ENCODE peak calls at places on chromosomes 11 and 22, in six cellular contexts. One of them, this sample, is unnamed. For H3K4me1 and H3K9me3, the result is how much of the 10 kb centered on the place peaks cover.

GRCh38 chr22:45877036-45877380 is 100.0 kb downstream of the WNT7B start:
- DNase-seq in IMR-90: no peak
- DNase-seq in Peyer's patch: no peak
- DNase-seq in lung: no peak
- DNase-seq in pancreas: no peak
- DNase-seq in Caco-2: no peak
- DNase-seq in this sample: no peak

GRCh38 chr11:14974021-14974698 is 2.0 kb upstream of the CALCA start:
- DNase-seq in IMR-90: no peak
- DNase-seq in Peyer's patch: no peak
- DNase-seq in lung: no peak
- DNase-seq in pancreas: peak
- DNase-seq in Caco-2: no peak
- DNase-seq in this sample: no peak

GRCh38 chr11:86671386-86672006 is 920 bp downstream of the ME3 start:
- DNase-seq in IMR-90: no peak
- DNase-seq in Peyer's patch: peak
- DNase-seq in lung: peak
- DNase-seq in pancreas: peak
- DNase-seq in Caco-2: peak
- DNase-seq in this sample: peak

GRCh38 chr11:46256540-46257001 is 20.9 kb upstream of the CREB3L1 start:
- DNase-seq in IMR-90: no peak
- DNase-seq in Peyer's patch: no peak
- DNase-seq in lung: no peak
- DNase-seq in pancreas: no peak
- DNase-seq in Caco-2: no peak
- DNase-seq in this sample: no peak

GRCh38 chr11:124183045-124183444 is at the start of gene OR10D3:
- DNase-seq in IMR-90: no peak
- DNase-seq in Peyer's patch: no peak
- DNase-seq in lung: no peak
- DNase-seq in pancreas: no peak
- DNase-seq in Caco-2: no peak
- DNase-seq in this sample: no peak

GRCh38 chr11:119421941-119422504 is 949 bp downstream of the THY1 start:
- DNase-seq in IMR-90: peak
- DNase-seq in Peyer's patch: no peak
- DNase-seq in lung: no peak
- DNase-seq in pancreas: no peak
- DNase-seq in Caco-2: no peak
- DNase-seq in this sample: no peak

GRCh38 chr11:113895367-113896155 is 9.0 kb upstream of the HTR3B start:
- DNase-seq in IMR-90: no peak
- DNase-seq in Peyer's patch: peak
- DNase-seq in lung: no peak
- DNase-seq in pancreas: no peak
- DNase-seq in Caco-2: peak
- DNase-seq in this sample: no peak

GRCh38 chr22:28736296-28737155 is 5.1 kb downstream of the CHEK2 start:
- DNase-seq in IMR-90: no peak
- DNase-seq in Peyer's patch: no peak
- DNase-seq in lung: no peak
- DNase-seq in pancreas: no peak
- DNase-seq in Caco-2: no peak
- DNase-seq in this sample: no peak

GRCh38 chr11:68670208-68670992 is 13.9 kb upstream of the GAL start:
- DNase-seq in IMR-90: no peak
- DNase-seq in Peyer's patch: no peak
- DNase-seq in lung: no peak
- DNase-seq in pancreas: peak
- DNase-seq in Caco-2: no peak
- DNase-seq in this sample: no peak

GRCh38 chr22:43118024-43118849 is 7.7 kb downstream of the BIK start:
- DNase-seq in IMR-90: no peak
- DNase-seq in Peyer's patch: no peak
- DNase-seq in lung: no peak
- DNase-seq in pancreas: no peak
- DNase-seq in Caco-2: no peak
- DNase-seq in this sample: peak

GRCh38 chr11:16749666-16750065 is 11.2 kb downstream of the C11orf58 start:
- DNase-seq in IMR-90: no peak
- DNase-seq in Peyer's patch: no peak
- DNase-seq in lung: no peak
- DNase-seq in pancreas: no peak
- DNase-seq in Caco-2: no peak
- DNase-seq in this sample: no peak

GRCh38 chr11:12838463-12839120 is 164.4 kb downstream of the TEAD1 start:
- DNase-seq in IMR-90: no peak
- DNase-seq in Peyer's patch: no peak
- DNase-seq in lung: no peak
- DNase-seq in pancreas: no peak
- DNase-seq in Caco-2: no peak
- DNase-seq in this sample: no peak

GRCh38 chr11:111777094-111778046 is 11.2 kb upstream of the PPP2R1B start:
- DNase-seq in IMR-90: peak
- DNase-seq in Peyer's patch: peak
- DNase-seq in lung: no peak
- DNase-seq in pancreas: no peak
- DNase-seq in Caco-2: peak
- DNase-seq in this sample: peak

GRCh38 chr22:17781319-17782031 is 7.2 kb upstream of the BID start:
- DNase-seq in IMR-90: peak
- DNase-seq in Peyer's patch: peak
- DNase-seq in lung: no peak
- DNase-seq in pancreas: no peak
- DNase-seq in Caco-2: no peak
- DNase-seq in this sample: no peak

GRCh38 chr11:94129505-94130335 is 1.1 kb downstream of the PANX1 start:
- DNase-seq in IMR-90: peak
- DNase-seq in Peyer's patch: peak
- DNase-seq in lung: no peak
- DNase-seq in pancreas: no peak
- DNase-seq in Caco-2: no peak
- DNase-seq in this sample: peak

GRCh38 chr11:120061036-120061760 is 76.7 kb downstream of the TRIM29 start:
- DNase-seq in IMR-90: no peak
- DNase-seq in Peyer's patch: no peak
- DNase-seq in lung: no peak
- DNase-seq in pancreas: no peak
- DNase-seq in Caco-2: no peak
- DNase-seq in this sample: no peak

GRCh38 chr11:94127632-94128031 is 1.0 kb upstream of the PANX1 start:
- DNase-seq in IMR-90: no peak
- DNase-seq in Peyer's patch: no peak
- DNase-seq in lung: no peak
- DNase-seq in pancreas: no peak
- DNase-seq in Caco-2: no peak
- DNase-seq in this sample: no peak

DNA sequence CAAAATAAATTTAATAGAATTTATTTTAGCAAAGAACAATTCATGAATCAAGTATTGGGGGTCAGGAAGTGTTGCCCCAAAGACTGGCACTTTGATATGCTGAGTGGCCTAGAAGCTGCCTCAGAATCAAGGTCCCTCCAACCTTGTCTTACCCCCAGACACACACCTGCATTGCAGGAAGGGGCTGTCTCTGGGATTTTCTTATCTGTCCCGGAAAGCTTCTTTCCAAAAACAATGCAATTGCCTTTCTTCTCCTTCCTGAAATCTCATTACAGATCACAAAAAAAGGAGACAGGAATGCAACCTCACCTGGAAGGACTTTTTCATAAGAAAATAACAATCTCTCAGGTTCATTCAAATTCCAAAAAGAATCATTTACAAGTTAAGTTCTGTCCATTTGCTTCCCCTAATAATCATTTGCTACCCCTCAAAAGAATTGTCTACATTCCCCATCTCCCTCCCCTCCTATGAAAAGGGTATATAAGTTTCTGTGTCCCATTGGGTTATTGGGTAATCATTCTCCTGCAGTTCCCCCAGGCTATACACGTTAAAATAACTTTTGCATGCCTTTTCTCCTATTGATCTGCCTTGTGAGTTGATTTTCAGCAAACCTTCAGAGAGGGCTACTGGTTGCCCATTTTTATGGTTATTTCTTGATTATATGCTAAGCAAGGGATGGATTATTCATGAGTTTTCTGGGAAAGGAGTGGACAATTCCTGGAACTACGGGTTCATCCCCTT is 21.3 kb downstream of the OR10A6 start:
- DNase-seq in IMR-90: no peak
- DNase-seq in Peyer's patch: no peak
- DNase-seq in lung: no peak
- DNase-seq in pancreas: no peak
- DNase-seq in Caco-2: no peak
- DNase-seq in this sample: no peak
- H3K4me1 ChIP-seq in IMR-90: under half
- H3K4me1 ChIP-seq in Peyer's patch: under half
- H3K4me1 ChIP-seq in lung: under half
- H3K4me1 ChIP-seq in pancreas: under half
- H3K4me1 ChIP-seq in Caco-2: under half
- H3K4me1 ChIP-seq in this sample: under half

GRCh38 chr22:47391169-47392053 is 629.0 kb downstream of the TBC1D22A start:
- DNase-seq in IMR-90: no peak
- DNase-seq in Peyer's patch: no peak
- DNase-seq in lung: no peak
- DNase-seq in pancreas: no peak
- DNase-seq in Caco-2: no peak
- DNase-seq in this sample: no peak

GRCh38 chr22:47392054-47392347 is 629.6 kb downstream of the TBC1D22A start:
- DNase-seq in IMR-90: no peak
- DNase-seq in Peyer's patch: no peak
- DNase-seq in lung: no peak
- DNase-seq in pancreas: no peak
- DNase-seq in Caco-2: no peak
- DNase-seq in this sample: no peak

GRCh38 chr22:47394504-47395440 is 632.3 kb downstream of the TBC1D22A start:
- DNase-seq in IMR-90: no peak
- DNase-seq in Peyer's patch: peak
- DNase-seq in lung: no peak
- DNase-seq in pancreas: no peak
- DNase-seq in Caco-2: no peak
- DNase-seq in this sample: no peak

GRCh38 chr22:47393191-47393590 is 630.7 kb downstream of the TBC1D22A start:
- DNase-seq in IMR-90: no peak
- DNase-seq in Peyer's patch: no peak
- DNase-seq in lung: no peak
- DNase-seq in pancreas: no peak
- DNase-seq in Caco-2: no peak
- DNase-seq in this sample: no peak

DNA sequence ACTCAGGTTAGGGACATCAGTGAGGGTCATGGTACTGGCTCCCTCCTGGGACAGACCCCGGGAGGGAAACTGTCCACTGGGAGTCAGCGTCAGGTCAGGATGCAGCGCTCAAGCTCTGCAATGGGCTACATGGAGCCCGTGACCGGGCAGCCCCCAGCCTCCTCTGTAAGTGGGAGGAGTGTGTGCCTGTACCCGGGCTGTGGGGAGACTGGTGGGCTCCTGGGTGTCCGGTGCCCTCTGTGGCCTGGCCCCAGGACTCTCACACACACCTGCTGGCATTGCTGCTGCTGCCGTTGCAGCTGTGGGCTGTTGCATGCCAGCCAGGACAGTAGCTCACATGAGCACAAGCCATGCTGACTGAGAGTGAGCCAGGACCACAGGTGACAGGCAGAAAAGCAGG is 630.3 kb downstream of the TBC1D22A start:
- DNase-seq in IMR-90: no peak
- DNase-seq in Peyer's patch: no peak
- DNase-seq in lung: no peak
- DNase-seq in pancreas: no peak
- DNase-seq in Caco-2: no peak
- DNase-seq in this sample: no peak
- H3K9me3 ChIP-seq in IMR-90: under half
- H3K9me3 ChIP-seq in Peyer's patch: under half
- H3K9me3 ChIP-seq in lung: under half
- H3K9me3 ChIP-seq in pancreas: under half
- H3K9me3 ChIP-seq in Caco-2: under half
- H3K9me3 ChIP-seq in this sample: under half

GRCh38 chr11:2301631-2302272 is at the start of the genes C11orf21 and TSPAN32:
- DNase-seq in IMR-90: peak
- DNase-seq in Peyer's patch: peak
- DNase-seq in lung: peak
- DNase-seq in pancreas: peak
- DNase-seq in Caco-2: no peak
- DNase-seq in this sample: peak

GRCh38 chr11:2300936-2301630 is 635 bp downstream of the C11orf21 start:
- DNase-seq in IMR-90: no peak
- DNase-seq in Peyer's patch: peak
- DNase-seq in lung: peak
- DNase-seq in pancreas: peak
- DNase-seq in Caco-2: no peak
- DNase-seq in this sample: no peak

GRCh38 chr11:2299773-2300172 is 1.9 kb downstream of the C11orf21 start:
- DNase-seq in IMR-90: no peak
- DNase-seq in Peyer's patch: no peak
- DNase-seq in lung: no peak
- DNase-seq in pancreas: peak
- DNase-seq in Caco-2: peak
- DNase-seq in this sample: no peak

GRCh38 chr11:2298795-2299747 is 2.6 kb downstream of the C11orf21 start:
- DNase-seq in IMR-90: no peak
- DNase-seq in Peyer's patch: peak
- DNase-seq in lung: peak
- DNase-seq in pancreas: peak
- DNase-seq in Caco-2: peak
- DNase-seq in this sample: peak

DNA sequence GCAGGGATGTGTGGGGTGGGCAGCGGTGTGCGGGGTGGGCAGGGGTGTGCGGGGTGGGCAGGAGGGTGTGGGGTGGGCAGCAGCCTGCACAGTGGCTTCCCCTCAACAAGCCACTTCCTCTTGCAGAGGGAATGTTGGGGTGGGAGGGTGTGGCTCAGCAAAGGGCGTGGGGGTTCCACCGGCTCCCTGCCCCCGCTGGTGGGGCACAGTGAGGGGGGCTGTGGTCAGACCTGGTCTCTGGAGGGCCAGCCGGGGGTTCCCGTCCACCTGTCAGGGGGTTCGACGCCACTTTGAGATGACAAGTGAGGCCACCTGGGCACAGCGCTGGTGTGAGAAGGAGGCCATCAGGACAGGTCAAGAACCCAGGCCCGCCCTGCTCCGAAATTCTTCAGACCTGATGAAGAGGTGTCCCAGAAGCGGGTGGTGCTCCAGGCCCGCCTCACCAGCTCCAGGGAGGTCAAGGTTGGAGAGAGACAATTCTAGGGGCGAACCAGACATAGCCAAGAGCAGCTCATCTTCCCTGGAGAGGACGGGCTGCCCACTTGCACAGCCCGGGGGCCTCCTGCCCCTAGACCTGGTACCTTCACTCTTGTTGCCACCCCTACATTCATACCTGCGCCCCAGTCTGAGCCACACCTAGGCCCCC is 1.3 kb downstream of the C11orf21 start:
- DNase-seq in IMR-90: no peak
- DNase-seq in Peyer's patch: peak
- DNase-seq in lung: peak
- DNase-seq in pancreas: peak
- DNase-seq in Caco-2: peak
- DNase-seq in this sample: no peak
- H3K4me1 ChIP-seq in IMR-90: under half
- H3K4me1 ChIP-seq in Peyer's patch: under half
- H3K4me1 ChIP-seq in lung: under half
- H3K4me1 ChIP-seq in pancreas: under half
- H3K4me1 ChIP-seq in Caco-2: half or more
- H3K4me1 ChIP-seq in this sample: under half

GRCh38 chr22:48515571-48516200 is 1312.0 kb downstream of the BRD1 start:
- DNase-seq in IMR-90: no peak
- DNase-seq in Peyer's patch: no peak
- DNase-seq in lung: no peak
- DNase-seq in pancreas: peak
- DNase-seq in Caco-2: no peak
- DNase-seq in this sample: no peak
- H3K9me3 ChIP-seq in IMR-90: half or more
- H3K9me3 ChIP-seq in Peyer's patch: under half
- H3K9me3 ChIP-seq in lung: under half
- H3K9me3 ChIP-seq in pancreas: under half
- H3K9me3 ChIP-seq in Caco-2: under half
- H3K9me3 ChIP-seq in this sample: under half